ENCODE peak calls at places on chromosome 16, in eight cellular contexts. One of them, this sample, is unnamed.

GRCh38 chr16:4414187-4414909 is 2.0 kb downstream of the CORO7 start:
- DNase-seq in A673: no peak
- DNase-seq in cardiac muscle cell: no peak
- DNase-seq in colonic mucosa: no peak
- DNase-seq in Peyer's patch: no peak
- DNase-seq in CD4-positive, CD25-positive, alpha-beta regulatory T cell: peak; percentile 77
- DNase-seq in HFF-Myc: no peak
- DNase-seq in MM.1S: peak; percentile 94
- DNase-seq in this sample: no peak

GRCh38 chr16:50213939-50214519 is 52.3 kb upstream of the ADCY7 start:
- DNase-seq in A673: peak; percentile 61
- DNase-seq in cardiac muscle cell: peak; percentile 67
- DNase-seq in colonic mucosa: no peak
- DNase-seq in Peyer's patch: no peak
- DNase-seq in CD4-positive, CD25-positive, alpha-beta regulatory T cell: no peak
- DNase-seq in HFF-Myc: no peak
- DNase-seq in MM.1S: peak; percentile 61
- DNase-seq in this sample: peak; percentile 63

GRCh38 chr16:19389246-19389645 is 28.4 kb upstream of the TMC5 start:
- DNase-seq in A673: peak; percentile 53
- DNase-seq in cardiac muscle cell: peak; percentile 43
- DNase-seq in colonic mucosa: peak; percentile 91
- DNase-seq in Peyer's patch: peak; percentile 83
- DNase-seq in CD4-positive, CD25-positive, alpha-beta regulatory T cell: no peak
- DNase-seq in HFF-Myc: no peak
- DNase-seq in MM.1S: peak; percentile 68
- DNase-seq in this sample: peak; percentile 45

GRCh38 chr16:54050281-54051210 is 236.0 kb downstream of the IRX3 start:
- DNase-seq in A673: peak; percentile 88
- DNase-seq in cardiac muscle cell: no peak
- DNase-seq in colonic mucosa: no peak
- DNase-seq in Peyer's patch: no peak
- DNase-seq in CD4-positive, CD25-positive, alpha-beta regulatory T cell: no peak
- DNase-seq in HFF-Myc: no peak
- DNase-seq in MM.1S: no peak
- DNase-seq in this sample: peak; percentile 97

GRCh38 chr16:66270333-66270927 is 96.1 kb upstream of the CDH5 start:
- DNase-seq in A673: peak; percentile 90
- DNase-seq in cardiac muscle cell: peak; percentile 90
- DNase-seq in colonic mucosa: peak; percentile 58
- DNase-seq in Peyer's patch: peak; percentile 75
- DNase-seq in CD4-positive, CD25-positive, alpha-beta regulatory T cell: no peak
- DNase-seq in HFF-Myc: no peak
- DNase-seq in MM.1S: peak; percentile 70
- DNase-seq in this sample: peak; percentile 14

GRCh38 chr16:67406628-67407027 is 9.6 kb downstream of the ZDHHC1 start:
- DNase-seq in A673: no peak
- DNase-seq in cardiac muscle cell: peak; percentile 60
- DNase-seq in colonic mucosa: no peak
- DNase-seq in Peyer's patch: no peak
- DNase-seq in CD4-positive, CD25-positive, alpha-beta regulatory T cell: no peak
- DNase-seq in HFF-Myc: peak; percentile 92
- DNase-seq in MM.1S: no peak
- DNase-seq in this sample: no peak

GRCh38 chr16:83403751-83404150 is 404.0 kb upstream of the HSBP1 start:
- DNase-seq in A673: no peak
- DNase-seq in cardiac muscle cell: peak; percentile 6
- DNase-seq in colonic mucosa: no peak
- DNase-seq in Peyer's patch: no peak
- DNase-seq in CD4-positive, CD25-positive, alpha-beta regulatory T cell: no peak
- DNase-seq in HFF-Myc: no peak
- DNase-seq in MM.1S: no peak
- DNase-seq in this sample: no peak

GRCh38 chr16:76574651-76575050 is 297.4 kb downstream of the CNTNAP4 start:
- DNase-seq in A673: no peak
- DNase-seq in cardiac muscle cell: no peak
- DNase-seq in colonic mucosa: no peak
- DNase-seq in Peyer's patch: no peak
- DNase-seq in CD4-positive, CD25-positive, alpha-beta regulatory T cell: no peak
- DNase-seq in HFF-Myc: no peak
- DNase-seq in MM.1S: no peak
- DNase-seq in this sample: no peak

GRCh38 chr16:50568187-50568830 is 20.1 kb downstream of the NKD1 start:
- DNase-seq in A673: no peak
- DNase-seq in cardiac muscle cell: no peak
- DNase-seq in colonic mucosa: no peak
- DNase-seq in Peyer's patch: no peak
- DNase-seq in CD4-positive, CD25-positive, alpha-beta regulatory T cell: no peak
- DNase-seq in HFF-Myc: no peak
- DNase-seq in MM.1S: no peak
- DNase-seq in this sample: no peak

GRCh38 chr16:75110637-75111513 is 5.7 kb downstream of the LDHD start:
- DNase-seq in A673: peak; percentile 91
- DNase-seq in cardiac muscle cell: peak; percentile 94
- DNase-seq in colonic mucosa: peak; percentile 95
- DNase-seq in Peyer's patch: peak; percentile 91
- DNase-seq in CD4-positive, CD25-positive, alpha-beta regulatory T cell: peak; percentile 71
- DNase-seq in HFF-Myc: peak; percentile 70
- DNase-seq in MM.1S: peak; percentile 70
- DNase-seq in this sample: peak; percentile 78

GRCh38 chr16:66928702-66929388 is 3.5 kb upstream of the RRAD start:
- DNase-seq in A673: peak; percentile 51
- DNase-seq in cardiac muscle cell: peak; percentile 50
- DNase-seq in colonic mucosa: no peak
- DNase-seq in Peyer's patch: no peak
- DNase-seq in CD4-positive, CD25-positive, alpha-beta regulatory T cell: no peak
- DNase-seq in HFF-Myc: no peak
- DNase-seq in MM.1S: no peak
- DNase-seq in this sample: peak; percentile 30

GRCh38 chr16:82034981-82035612 is at the start of gene HSD17B2:
- DNase-seq in A673: peak; percentile 18
- DNase-seq in cardiac muscle cell: no peak
- DNase-seq in colonic mucosa: peak; percentile 74
- DNase-seq in Peyer's patch: peak; percentile 83
- DNase-seq in CD4-positive, CD25-positive, alpha-beta regulatory T cell: no peak
- DNase-seq in HFF-Myc: no peak
- DNase-seq in MM.1S: no peak
- DNase-seq in this sample: no peak
- H3K4me3 ChIP-seq in A673: peak within 1 kb of the TSS; percentile 21
- H3K4me3 ChIP-seq in cardiac muscle cell: no peak within 1 kb of the TSS
- H3K4me3 ChIP-seq in colonic mucosa: peak within 1 kb of the TSS; percentile 24
- H3K4me3 ChIP-seq in Peyer's patch: no peak within 1 kb of the TSS
- H3K4me3 ChIP-seq in CD4-positive, CD25-positive, alpha-beta regulatory T cell: no peak within 1 kb of the TSS
- H3K4me3 ChIP-seq in HFF-Myc: no peak within 1 kb of the TSS
- H3K4me3 ChIP-seq in MM.1S: no peak within 1 kb of the TSS
- H3K4me3 ChIP-seq in this sample: no peak within 1 kb of the TSS

GRCh38 chr16:87947356-87948118 is 3.7 kb upstream of the BANP start:
- DNase-seq in A673: no peak
- DNase-seq in cardiac muscle cell: no peak
- DNase-seq in colonic mucosa: no peak
- DNase-seq in Peyer's patch: no peak
- DNase-seq in CD4-positive, CD25-positive, alpha-beta regulatory T cell: no peak
- DNase-seq in HFF-Myc: no peak
- DNase-seq in MM.1S: no peak
- DNase-seq in this sample: no peak

GRCh38 chr16:87949071-87949744 is 2.0 kb upstream of the BANP start:
- DNase-seq in A673: no peak
- DNase-seq in cardiac muscle cell: no peak
- DNase-seq in colonic mucosa: no peak
- DNase-seq in Peyer's patch: no peak
- DNase-seq in CD4-positive, CD25-positive, alpha-beta regulatory T cell: no peak
- DNase-seq in HFF-Myc: no peak
- DNase-seq in MM.1S: no peak
- DNase-seq in this sample: no peak

GRCh38 chr16:87946596-87947350 is 4.5 kb upstream of the BANP start:
- DNase-seq in A673: no peak
- DNase-seq in cardiac muscle cell: no peak
- DNase-seq in colonic mucosa: no peak
- DNase-seq in Peyer's patch: no peak
- DNase-seq in CD4-positive, CD25-positive, alpha-beta regulatory T cell: no peak
- DNase-seq in HFF-Myc: no peak
- DNase-seq in MM.1S: no peak
- DNase-seq in this sample: no peak

GRCh38 chr16:87948735-87949070 is 2.5 kb upstream of the BANP start:
- DNase-seq in A673: no peak
- DNase-seq in cardiac muscle cell: no peak
- DNase-seq in colonic mucosa: no peak
- DNase-seq in Peyer's patch: no peak
- DNase-seq in CD4-positive, CD25-positive, alpha-beta regulatory T cell: no peak
- DNase-seq in HFF-Myc: no peak
- DNase-seq in MM.1S: no peak
- DNase-seq in this sample: no peak

DNA sequence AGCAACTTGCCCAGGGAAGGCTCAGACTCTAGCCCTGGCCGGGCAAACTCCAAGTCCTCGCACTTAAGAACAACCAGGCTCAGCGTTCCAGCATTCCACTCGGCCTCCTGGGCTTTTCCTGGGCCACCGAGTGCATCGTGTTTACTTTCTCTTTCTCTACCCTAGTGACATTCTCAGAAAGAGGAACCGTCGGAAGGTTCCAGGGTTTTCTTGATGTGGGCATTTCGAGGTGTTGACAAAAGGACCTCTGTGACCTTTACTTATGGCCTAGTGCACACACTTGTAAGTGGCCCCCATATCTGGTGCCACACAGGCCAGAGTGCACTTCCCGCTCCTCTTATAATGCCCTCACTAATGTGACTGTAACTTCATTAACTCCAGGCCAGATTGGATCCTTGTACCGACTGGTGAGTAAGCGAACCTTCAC is 3.1 kb upstream of the BANP start:
- DNase-seq in A673: no peak
- DNase-seq in cardiac muscle cell: no peak
- DNase-seq in colonic mucosa: no peak
- DNase-seq in Peyer's patch: no peak
- DNase-seq in CD4-positive, CD25-positive, alpha-beta regulatory T cell: no peak
- DNase-seq in HFF-Myc: no peak
- DNase-seq in MM.1S: no peak
- DNase-seq in this sample: no peak
- H3K4me3 ChIP-seq in A673: no peak overlapping the region
- H3K4me3 ChIP-seq in cardiac muscle cell: no peak overlapping the region
- H3K4me3 ChIP-seq in colonic mucosa: no peak overlapping the region
- H3K4me3 ChIP-seq in Peyer's patch: no peak overlapping the region
- H3K4me3 ChIP-seq in CD4-positive, CD25-positive, alpha-beta regulatory T cell: no peak overlapping the region
- H3K4me3 ChIP-seq in HFF-Myc: no peak overlapping the region
- H3K4me3 ChIP-seq in MM.1S: no peak overlapping the region
- H3K4me3 ChIP-seq in this sample: no peak overlapping the region

DNA sequence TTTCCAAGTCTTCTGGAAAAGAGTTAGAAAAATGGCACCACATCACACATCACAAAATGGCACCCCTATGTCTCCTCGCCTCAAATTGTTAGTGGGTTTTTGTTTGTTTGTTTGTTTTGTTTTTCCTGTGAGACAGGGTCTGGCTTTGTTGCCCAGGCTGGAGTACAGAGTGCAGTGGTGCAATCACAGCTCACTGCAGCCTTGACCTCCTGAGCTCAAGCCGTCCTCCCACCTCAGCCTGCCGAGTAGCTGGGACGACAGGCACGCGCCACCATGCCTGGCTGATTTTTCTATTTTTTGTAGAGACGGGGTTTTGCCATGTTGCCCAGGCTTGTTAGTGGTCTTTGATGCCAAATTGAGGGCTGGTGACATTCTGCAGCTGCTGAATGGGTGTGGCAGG is 3.8 kb upstream of the CRISPLD2 start:
- DNase-seq in A673: no peak
- DNase-seq in cardiac muscle cell: no peak
- DNase-seq in colonic mucosa: no peak
- DNase-seq in Peyer's patch: no peak
- DNase-seq in CD4-positive, CD25-positive, alpha-beta regulatory T cell: no peak
- DNase-seq in HFF-Myc: no peak
- DNase-seq in MM.1S: no peak
- DNase-seq in this sample: no peak
- H3K4me3 ChIP-seq in A673: no peak overlapping the region
- H3K4me3 ChIP-seq in cardiac muscle cell: no peak overlapping the region
- H3K4me3 ChIP-seq in colonic mucosa: no peak overlapping the region
- H3K4me3 ChIP-seq in Peyer's patch: no peak overlapping the region
- H3K4me3 ChIP-seq in CD4-positive, CD25-positive, alpha-beta regulatory T cell: no peak overlapping the region
- H3K4me3 ChIP-seq in HFF-Myc: no peak overlapping the region
- H3K4me3 ChIP-seq in MM.1S: no peak overlapping the region
- H3K4me3 ChIP-seq in this sample: no peak overlapping the region

GRCh38 chr16:87843678-87844373 is 25.5 kb downstream of the SLC7A5 start:
- DNase-seq in A673: no peak
- DNase-seq in cardiac muscle cell: no peak
- DNase-seq in colonic mucosa: no peak
- DNase-seq in Peyer's patch: no peak
- DNase-seq in CD4-positive, CD25-positive, alpha-beta regulatory T cell: no peak
- DNase-seq in HFF-Myc: no peak
- DNase-seq in MM.1S: no peak
- DNase-seq in this sample: no peak
- H3K4me3 ChIP-seq in A673: no peak overlapping the region
- H3K4me3 ChIP-seq in cardiac muscle cell: no peak overlapping the region
- H3K4me3 ChIP-seq in colonic mucosa: no peak overlapping the region
- H3K4me3 ChIP-seq in Peyer's patch: no peak overlapping the region
- H3K4me3 ChIP-seq in CD4-positive, CD25-positive, alpha-beta regulatory T cell: no peak overlapping the region
- H3K4me3 ChIP-seq in HFF-Myc: no peak overlapping the region
- H3K4me3 ChIP-seq in MM.1S: no peak overlapping the region
- H3K4me3 ChIP-seq in this sample: no peak overlapping the region

DNA sequence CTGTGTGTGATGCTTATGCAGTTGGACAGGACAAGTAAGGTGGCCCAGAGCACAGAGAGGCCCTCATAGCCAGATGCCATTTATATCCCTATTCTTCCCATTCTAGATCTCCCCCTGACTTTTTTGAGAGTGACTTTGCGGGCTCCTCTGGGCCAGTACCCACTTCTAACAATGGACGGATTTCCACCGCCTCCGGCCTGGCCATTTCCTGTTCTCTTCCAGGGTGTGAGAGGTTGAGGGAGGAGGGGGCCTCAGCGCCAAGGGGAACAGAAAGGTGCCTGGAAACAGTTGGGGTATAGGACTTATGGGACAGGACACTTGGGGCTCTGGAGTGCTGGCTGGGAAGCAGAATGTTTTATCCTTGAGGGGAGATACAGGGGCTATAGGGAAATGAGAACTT is 3.4 kb downstream of the TAOK2 start:
- DNase-seq in A673: no peak
- DNase-seq in cardiac muscle cell: no peak
- DNase-seq in colonic mucosa: no peak
- DNase-seq in Peyer's patch: no peak
- DNase-seq in CD4-positive, CD25-positive, alpha-beta regulatory T cell: no peak
- DNase-seq in HFF-Myc: no peak
- DNase-seq in MM.1S: no peak
- DNase-seq in this sample: no peak
- H3K4me3 ChIP-seq in A673: no peak overlapping the region
- H3K4me3 ChIP-seq in cardiac muscle cell: no peak overlapping the region
- H3K4me3 ChIP-seq in colonic mucosa: no peak overlapping the region
- H3K4me3 ChIP-seq in Peyer's patch: no peak overlapping the region
- H3K4me3 ChIP-seq in CD4-positive, CD25-positive, alpha-beta regulatory T cell: no peak overlapping the region
- H3K4me3 ChIP-seq in HFF-Myc: peak overlapping the region; percentile 95
- H3K4me3 ChIP-seq in MM.1S: no peak overlapping the region
- H3K4me3 ChIP-seq in this sample: no peak overlapping the region

This sample was measured in Jurkat, Clone E6-1.